ENCODE peak calls at places on chromosomes 13 and 19, in four cellular contexts. M, N, Y and Z are unnamed samples. For H3K79me2, the result is how much of the 10 kb centered on the place peaks cover.

GRCh38 chr19:411723-412355 is 2.9 kb upstream of the C2CD4C start:
- DNase-seq in M (no peak), N (no peak), Y (no peak), Z (no peak)

GRCh38 chr13:28865312-28865711 is 45.2 kb downstream of the MTUS2 start:
- DNase-seq in N (no peak), M (no peak), Y (no peak), Z (no peak)

GRCh38 chr19:1315470-1316166 is 29.9 kb downstream of the EFNA2 start:
- DNase-seq in N (no peak), Y (peak), M (peak), Z (no peak)

GRCh38 chr13:113912596-113912995 is 48.7 kb upstream of the GAS6 start:
- DNase-seq in N (no peak), M (no peak), Y (no peak), Z (no peak)

GRCh38 chr13:114019367-114019766 is 45.5 kb upstream of the C13orf46 start:
- DNase-seq in M (no peak), Y (no peak), N (no peak), Z (no peak)

GRCh38 chr13:97540696-97541095 is 106.7 kb downstream of the RAP2A start:
- DNase-seq in N (no peak), Y (peak), M (peak), Z (no peak)

GRCh38 chr13:110536006-110536693 is 25.4 kb downstream of the RAB20 start:
- DNase-seq in Y (peak), N (no peak), M (no peak), Z (no peak)

GRCh38 chr19:2782357-2782935 is 627 bp downstream of the SGTA start:
- DNase-seq in Y (peak), M (no peak), N (no peak), Z (no peak)

GRCh38 chr19:531753-532571 is at the start of gene CDC34:
- DNase-seq in N (no peak), Y (no peak), M (no peak), Z (no peak)

GRCh38 chr19:2273356-2274184 is 8.4 kb downstream of the PEAK3 start:
- DNase-seq in M (peak), Y (peak), N (no peak), Z (peak)

GRCh38 chr13:82305588-82305987 is 1576.7 kb downstream of the SLITRK1 start:
- DNase-seq in M (no peak), Y (no peak), N (no peak), Z (no peak)

GRCh38 chr13:94433055-94433947 is 46.2 kb downstream of the DCT start:
- DNase-seq in M (no peak), Y (peak), N (no peak), Z (no peak)

GRCh38 chr13:19153782-19154450 is 27.7 kb downstream of the TUBA3C start:
- DNase-seq in M (no peak), N (no peak), Y (peak), Z (no peak)

GRCh38 chr13:99339736-99340392 is 32.7 kb upstream of the GPR183 start:
- DNase-seq in Y (peak), M (peak), N (no peak), Z (no peak)

GRCh38 chr19:913080-913748 is at the start of gene R3HDM4:
- DNase-seq in M (peak), N (no peak), Y (peak), Z (no peak)

GRCh38 chr13:84192125-84192524 is 309.9 kb upstream of the SLITRK1 start:
- DNase-seq in N (peak), Y (peak), M (peak), Z (no peak)

GRCh38 chr13:100438059-100438788 is 150.4 kb downstream of the GGACT start:
- DNase-seq in Y (no peak), N (no peak), M (no peak), Z (no peak)

GRCh38 chr19:12788682-12789097 is 2.6 kb upstream of the JUNB start:
- DNase-seq in Y (peak), M (peak), N (no peak), Z (peak)

GRCh38 chr19:39969681-39970423 is 1.1 kb upstream of the PSMC4 start:
- DNase-seq in N (no peak), Y (no peak), M (no peak), Z (no peak)

GRCh38 chr19:17847538-17848366 is at the start of gene JAK3:
- DNase-seq in N (no peak), M (peak), Y (peak), Z (no peak)

GRCh38 chr19:17550076-17550667 is 5.3 kb upstream of the COLGALT1 start:
- DNase-seq in Y (peak), M (no peak), N (no peak), Z (no peak)

GRCh38 chr13:40440990-40441820 is 225.2 kb downstream of the FOXO1 start:
- DNase-seq in Y (peak), N (no peak), M (peak), Z (peak)

GRCh38 chr19:8973501-8974091 is 36.6 kb downstream of the MUC16 start:
- DNase-seq in Y (peak), N (no peak), M (no peak), Z (peak)

GRCh38 chr19:18895828-18896341 is at the start of gene CERS1:
- DNase-seq in Y (peak), N (no peak), M (no peak), Z (no peak)

GRCh38 chr19:13149628-13150186 is 468 bp downstream of the STX10 start:
- DNase-seq in N (no peak), M (peak), Y (peak), Z (peak)

GRCh38 chr13:112441779-112442310 is 65.7 kb downstream of the SPACA7 start:
- DNase-seq in N (no peak), Y (no peak), M (no peak), Z (no peak)

GRCh38 chr19:31826325-31826724 is 477.1 kb upstream of the TSHZ3 start:
- DNase-seq in N (no peak), Y (no peak), M (no peak), Z (no peak)

GRCh38 chr19:42078538-42079275 is 2.7 kb downstream of the ZNF574 start:
- DNase-seq in N (no peak), M (no peak), Y (no peak), Z (no peak)

GRCh38 chr13:64801768-64802167 is 2428.4 kb downstream of the PCDH9 start:
- DNase-seq in M (no peak), N (no peak), Y (no peak), Z (no peak)

GRCh38 chr19:23263870-23264590 is 13.8 kb upstream of the ZNF724 start:
- DNase-seq in N (no peak), Y (peak), M (no peak), Z (no peak)

GRCh38 chr13:98523455-98524102 is 53.3 kb downstream of the STK24 start:
- DNase-seq in N (no peak), M (no peak), Y (no peak), Z (no peak)

GRCh38 chr19:19034204-19034624 is 811 bp downstream of the ARMC6 start:
- DNase-seq in M (peak), Y (peak), N (peak), Z (peak)

GRCh38 chr13:112078216-112078615 is 11.3 kb downstream of the SOX1 start:
- DNase-seq in N (no peak), Y (no peak), M (no peak), Z (no peak)

GRCh38 chr19:50679177-50680125 is 30.2 kb downstream of the C19orf81 start:
- DNase-seq in M (peak), N (no peak), Y (peak), Z (peak)

GRCh38 chr13:109416001-109416400 is 370.4 kb downstream of the IRS2 start:
- DNase-seq in N (no peak), Y (no peak), M (no peak), Z (no peak)

GRCh38 chr13:50123862-50124535 is 108.8 kb downstream of the KCNRG start:
- DNase-seq in N (peak), Y (peak), M (peak), Z (peak)

GRCh38 chr19:10290876-10291553 is 1.3 kb downstream of the ICAM5 start:
- DNase-seq in M (peak), N (no peak), Y (peak), Z (no peak)

GRCh38 chr19:51002101-51002532 is 713 bp upstream of the KLK8 start:
- DNase-seq in Y (no peak), M (no peak), N (no peak), Z (peak)

GRCh38 chr13:50129065-50129922 is 114.0 kb downstream of the KCNRG start:
- DNase-seq in Y (no peak), N (no peak), M (no peak), Z (no peak)

DNA sequence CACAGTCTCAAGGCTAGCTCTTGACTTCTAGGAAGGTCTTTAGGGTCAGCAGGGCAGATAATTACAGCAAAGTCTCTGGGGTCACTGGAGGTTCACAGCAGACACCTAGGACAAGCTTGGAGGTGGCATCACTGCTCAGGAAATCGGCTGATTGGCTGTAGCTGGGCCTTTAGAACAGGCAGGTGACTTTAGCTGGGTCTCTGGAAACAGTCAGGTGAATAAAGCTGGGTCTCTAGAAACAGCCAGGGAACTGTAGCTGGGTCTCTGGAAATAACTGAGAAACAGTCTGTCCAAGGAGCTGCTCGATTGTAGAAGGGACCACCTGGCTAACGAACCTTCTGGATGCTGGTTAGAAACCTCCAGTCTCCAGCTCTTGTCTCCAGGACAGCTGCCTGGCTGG is 10.0 kb downstream of the LAIR1 start:
- DNase-seq in Y (no peak), N (no peak), M (no peak), Z (no peak)
- H3K27ac ChIP-seq in Y (no peak), N (no peak), M (no peak), Z (no peak)

DNA sequence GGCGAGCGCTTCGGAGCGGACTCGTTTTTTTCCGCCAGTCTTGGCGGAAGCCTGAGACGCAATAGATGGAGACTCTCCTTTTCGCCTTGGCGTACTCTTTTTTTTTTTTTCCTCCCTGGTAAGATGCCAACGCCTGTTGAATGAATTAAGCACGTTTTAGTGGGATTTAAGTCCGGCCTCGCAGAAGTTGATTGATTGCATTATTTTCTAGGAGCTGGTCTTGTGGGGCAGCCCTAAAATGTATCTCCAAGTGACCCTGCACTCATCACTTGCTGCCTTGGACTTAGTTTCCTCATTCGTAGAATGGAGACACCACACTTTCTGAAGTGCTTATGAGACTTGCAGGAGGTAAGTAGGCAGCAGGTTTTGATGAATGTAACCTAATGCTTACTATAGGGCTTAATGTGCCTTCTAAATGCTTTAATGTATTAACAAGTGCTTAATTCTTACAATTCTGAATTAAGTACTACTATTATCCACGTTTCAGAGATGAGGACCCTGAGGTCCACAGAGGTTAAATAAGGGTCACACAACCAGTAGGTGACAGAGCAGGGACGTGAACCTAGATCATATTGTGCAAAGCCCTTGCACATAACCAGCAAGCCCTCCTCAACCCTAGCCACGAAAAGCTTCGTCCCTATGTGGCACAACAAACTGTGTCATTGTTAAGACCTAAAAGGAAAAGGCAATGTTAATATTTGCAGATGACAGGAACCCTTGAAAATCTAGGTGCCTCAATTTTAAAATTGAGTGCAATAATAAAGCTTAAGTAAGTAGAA is 477 bp upstream of the ARGLU1 start:
- DNase-seq in M (no peak), Y (no peak), N (no peak), Z (no peak)
- H3K79me2 ChIP-seq in M (under half), Y (under half), N (under half), Z (under half)

DNA sequence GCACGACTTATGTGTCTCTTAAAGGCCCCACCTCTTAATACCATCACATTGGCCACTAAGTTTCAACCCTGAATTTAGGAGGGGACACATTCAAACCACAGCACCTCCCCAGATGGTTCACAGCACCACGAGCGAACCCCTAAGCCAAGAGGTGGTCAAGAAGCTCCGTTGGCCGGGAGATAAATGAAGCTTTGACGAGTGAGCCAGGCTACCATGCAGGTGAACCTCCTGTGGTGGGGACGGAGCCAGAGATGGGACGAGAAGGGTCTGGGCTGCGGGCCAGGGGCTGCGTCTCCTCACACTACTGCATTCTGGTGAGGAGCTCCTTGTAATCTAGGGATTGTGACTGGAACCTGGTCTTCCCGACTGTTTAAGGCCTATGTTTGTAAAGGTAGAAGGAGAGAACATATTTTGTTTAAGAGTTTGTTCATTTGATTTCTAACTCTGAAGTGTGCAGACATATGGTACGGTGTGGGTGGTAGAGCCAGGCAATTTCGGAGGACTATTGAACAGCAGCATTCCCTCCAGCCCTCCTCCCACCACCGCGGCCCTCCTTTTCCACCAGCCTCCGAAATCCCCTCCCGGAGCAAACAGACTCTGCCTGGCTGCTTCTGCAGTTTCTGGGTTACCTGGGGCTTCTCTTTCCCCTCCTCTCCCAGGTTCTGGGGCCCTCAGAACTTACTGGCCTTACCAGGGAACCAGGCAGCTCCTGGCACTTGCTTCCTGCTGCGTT is 31.3 kb downstream of the SIAH3 start:
- DNase-seq in Y (no peak), N (no peak), M (no peak), Z (no peak)
- H3K27ac ChIP-seq in Y (no peak), N (no peak), M (no peak), Z (no peak)

DNA sequence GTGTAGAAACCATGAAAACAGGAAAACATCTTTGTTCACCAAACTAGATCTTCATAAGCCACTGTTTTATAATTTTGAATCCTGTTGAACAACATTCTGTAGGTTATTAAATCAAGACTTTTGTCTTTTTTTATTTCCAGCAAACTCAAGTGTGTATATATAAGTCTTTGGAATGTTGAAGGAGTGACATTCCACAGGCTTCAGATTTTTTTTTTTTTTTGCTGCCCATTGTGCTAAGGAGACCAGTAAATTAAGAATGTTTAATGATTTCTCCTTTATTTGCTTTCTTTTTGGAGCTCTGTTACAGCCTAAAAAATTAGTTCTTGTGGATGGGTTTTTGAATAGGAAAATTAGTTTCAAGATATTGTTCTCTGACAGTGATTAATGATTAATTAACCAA is 89.7 kb downstream of the LMO7 start:
- DNase-seq in N (no peak), Y (peak), M (no peak), Z (peak)
- H3K79me2 ChIP-seq in N (under half), Y (under half), M (under half), Z (under half)